ENCODE peak calls at places on chromosomes 12 and 14, in five cellular contexts. One of them, this sample, is unnamed.

GRCh38 chr12:76422878-76423438 is 74.7 kb upstream of the BBS10 start:
- DNase-seq in fibroblast of the aortic adventitia: peak; percentile 15
- DNase-seq in A549: no peak
- DNase-seq in NCI-H1092 treated with DMSO at 0.1 percent for 48 hours: no peak
- DNase-seq in LoVo: no peak
- DNase-seq in this sample: peak; percentile 62

GRCh38 chr12:91978143-91978542 is 167.5 kb downstream of the BTG1 start:
- DNase-seq in LoVo: no peak
- DNase-seq in fibroblast of the aortic adventitia: no peak
- DNase-seq in A549: no peak
- DNase-seq in NCI-H1092 treated with DMSO at 0.1 percent for 48 hours: no peak
- DNase-seq in this sample: no peak

GRCh38 chr12:132154941-132155770 is 10.9 kb downstream of the NOC4L start:
- DNase-seq in A549: no peak
- DNase-seq in LoVo: no peak
- DNase-seq in fibroblast of the aortic adventitia: no peak
- DNase-seq in NCI-H1092 treated with DMSO at 0.1 percent for 48 hours: no peak
- DNase-seq in this sample: no peak

GRCh38 chr14:36512585-36513003 is 7.4 kb downstream of the NKX2-1 start:
- DNase-seq in NCI-H1092 treated with DMSO at 0.1 percent for 48 hours: peak; percentile 94
- DNase-seq in A549: no peak
- DNase-seq in fibroblast of the aortic adventitia: no peak
- DNase-seq in LoVo: no peak
- DNase-seq in this sample: peak; percentile 83

GRCh38 chr14:74546416-74546815 is 52.9 kb downstream of the ISCA2 start:
- DNase-seq in LoVo: no peak
- DNase-seq in A549: no peak
- DNase-seq in NCI-H1092 treated with DMSO at 0.1 percent for 48 hours: no peak
- DNase-seq in fibroblast of the aortic adventitia: no peak
- DNase-seq in this sample: no peak

GRCh38 chr14:66295386-66295785 is 190.8 kb upstream of the CCDC196 start:
- DNase-seq in LoVo: no peak
- DNase-seq in A549: no peak
- DNase-seq in NCI-H1092 treated with DMSO at 0.1 percent for 48 hours: no peak
- DNase-seq in fibroblast of the aortic adventitia: no peak
- DNase-seq in this sample: no peak

GRCh38 chr14:84519836-84520235 is 1010.1 kb upstream of the FLRT2 start:
- DNase-seq in NCI-H1092 treated with DMSO at 0.1 percent for 48 hours: no peak
- DNase-seq in A549: no peak
- DNase-seq in LoVo: no peak
- DNase-seq in fibroblast of the aortic adventitia: no peak
- DNase-seq in this sample: no peak

GRCh38 chr12:26648584-26648983 is 184.4 kb downstream of the ITPR2 start:
- DNase-seq in LoVo: peak; percentile 21
- DNase-seq in fibroblast of the aortic adventitia: peak; percentile 96
- DNase-seq in A549: peak; percentile 8
- DNase-seq in NCI-H1092 treated with DMSO at 0.1 percent for 48 hours: no peak
- DNase-seq in this sample: no peak

GRCh38 chr14:100371773-100372172 is 48.6 kb downstream of the SLC25A47 start:
- DNase-seq in fibroblast of the aortic adventitia: no peak
- DNase-seq in A549: no peak
- DNase-seq in NCI-H1092 treated with DMSO at 0.1 percent for 48 hours: no peak
- DNase-seq in LoVo: no peak
- DNase-seq in this sample: no peak

GRCh38 chr12:121811434-121812319 is 7.9 kb downstream of the SETD1B start:
- DNase-seq in A549: peak; percentile 70
- DNase-seq in fibroblast of the aortic adventitia: peak; percentile 63
- DNase-seq in LoVo: peak; percentile 80
- DNase-seq in NCI-H1092 treated with DMSO at 0.1 percent for 48 hours: peak; percentile 72
- DNase-seq in this sample: peak; percentile 60

GRCh38 chr12:53791735-53792326 is 40.1 kb upstream of the CISTR start:
- DNase-seq in LoVo: peak; percentile 54
- DNase-seq in NCI-H1092 treated with DMSO at 0.1 percent for 48 hours: no peak
- DNase-seq in fibroblast of the aortic adventitia: no peak
- DNase-seq in A549: no peak
- DNase-seq in this sample: no peak

GRCh38 chr14:51533160-51533559 is 118.5 kb upstream of the FRMD6 start:
- DNase-seq in fibroblast of the aortic adventitia: peak; percentile 62
- DNase-seq in LoVo: peak; percentile 12
- DNase-seq in A549: no peak
- DNase-seq in NCI-H1092 treated with DMSO at 0.1 percent for 48 hours: no peak
- DNase-seq in this sample: no peak

GRCh38 chr12:89212339-89212771 is 139.9 kb downstream of the DUSP6 start:
- DNase-seq in fibroblast of the aortic adventitia: peak; percentile 39
- DNase-seq in A549: no peak
- DNase-seq in LoVo: peak; percentile 18
- DNase-seq in NCI-H1092 treated with DMSO at 0.1 percent for 48 hours: no peak
- DNase-seq in this sample: peak; percentile 7

GRCh38 chr12:112408621-112409020 is 784 bp downstream of the RPL6 start:
- DNase-seq in LoVo: no peak
- DNase-seq in fibroblast of the aortic adventitia: no peak
- DNase-seq in NCI-H1092 treated with DMSO at 0.1 percent for 48 hours: no peak
- DNase-seq in A549: no peak
- DNase-seq in this sample: peak; percentile 9

GRCh38 chr12:75717902-75718301 is 206.5 kb upstream of the KRR1 start:
- DNase-seq in LoVo: no peak
- DNase-seq in A549: no peak
- DNase-seq in fibroblast of the aortic adventitia: no peak
- DNase-seq in NCI-H1092 treated with DMSO at 0.1 percent for 48 hours: no peak
- DNase-seq in this sample: no peak

GRCh38 chr12:21992823-21993222 is 51.6 kb upstream of the ABCC9 start:
- DNase-seq in A549: no peak
- DNase-seq in fibroblast of the aortic adventitia: no peak
- DNase-seq in NCI-H1092 treated with DMSO at 0.1 percent for 48 hours: no peak
- DNase-seq in LoVo: peak; percentile 7
- DNase-seq in this sample: no peak

GRCh38 chr14:76904100-76904739 is 78.0 kb downstream of the LRRC74A start:
- DNase-seq in LoVo: no peak
- DNase-seq in A549: no peak
- DNase-seq in fibroblast of the aortic adventitia: peak; percentile 96
- DNase-seq in NCI-H1092 treated with DMSO at 0.1 percent for 48 hours: no peak
- DNase-seq in this sample: no peak

GRCh38 chr12:24226745-24227350 is 277.4 kb upstream of the SOX5 start:
- DNase-seq in fibroblast of the aortic adventitia: peak; percentile 73
- DNase-seq in NCI-H1092 treated with DMSO at 0.1 percent for 48 hours: no peak
- DNase-seq in LoVo: peak; percentile 3
- DNase-seq in A549: no peak
- DNase-seq in this sample: no peak

GRCh38 chr12:1821805-1822204 is 1.4 kb downstream of the LRTM2 start:
- DNase-seq in fibroblast of the aortic adventitia: no peak
- DNase-seq in A549: no peak
- DNase-seq in NCI-H1092 treated with DMSO at 0.1 percent for 48 hours: no peak
- DNase-seq in LoVo: no peak
- DNase-seq in this sample: no peak

GRCh38 chr12:12240671-12241345 is 26.0 kb downstream of the LRP6 start:
- DNase-seq in fibroblast of the aortic adventitia: peak; percentile 58
- DNase-seq in NCI-H1092 treated with DMSO at 0.1 percent for 48 hours: peak; percentile 20
- DNase-seq in A549: no peak
- DNase-seq in LoVo: no peak
- DNase-seq in this sample: no peak

GRCh38 chr14:99517046-99517642 is 35.9 kb downstream of the CCNK start:
- DNase-seq in NCI-H1092 treated with DMSO at 0.1 percent for 48 hours: no peak
- DNase-seq in A549: no peak
- DNase-seq in fibroblast of the aortic adventitia: no peak
- DNase-seq in LoVo: no peak
- DNase-seq in this sample: no peak

GRCh38 chr12:43238281-43238680 is 313.7 kb downstream of the ADAMTS20 start:
- DNase-seq in A549: no peak
- DNase-seq in fibroblast of the aortic adventitia: peak; percentile 19
- DNase-seq in NCI-H1092 treated with DMSO at 0.1 percent for 48 hours: no peak
- DNase-seq in LoVo: no peak
- DNase-seq in this sample: no peak

GRCh38 chr14:101716956-101717662 is 44.4 kb upstream of the PPP2R5C start:
- DNase-seq in NCI-H1092 treated with DMSO at 0.1 percent for 48 hours: no peak
- DNase-seq in fibroblast of the aortic adventitia: no peak
- DNase-seq in LoVo: no peak
- DNase-seq in A549: no peak
- DNase-seq in this sample: no peak

GRCh38 chr12:4271433-4272013 is 2.0 kb upstream of the CCND2 start:
- DNase-seq in LoVo: peak; percentile 54
- DNase-seq in fibroblast of the aortic adventitia: no peak
- DNase-seq in NCI-H1092 treated with DMSO at 0.1 percent for 48 hours: no peak
- DNase-seq in A549: no peak
- DNase-seq in this sample: no peak

GRCh38 chr14:61462566-61463195 is 141.3 kb downstream of the PRKCH start:
- DNase-seq in fibroblast of the aortic adventitia: peak; percentile 74
- DNase-seq in LoVo: no peak
- DNase-seq in A549: no peak
- DNase-seq in NCI-H1092 treated with DMSO at 0.1 percent for 48 hours: peak; percentile 39
- DNase-seq in this sample: no peak

GRCh38 chr12:130838284-130838950 is 633 bp downstream of the STX2 start:
- DNase-seq in LoVo: peak; percentile 19
- DNase-seq in NCI-H1092 treated with DMSO at 0.1 percent for 48 hours: peak; percentile 52
- DNase-seq in A549: peak; percentile 25
- DNase-seq in fibroblast of the aortic adventitia: no peak
- DNase-seq in this sample: no peak